ENCODE peak calls at places on chromosomes 16 and 17, in seven cellular contexts. Q is cardiac muscle cell; H is stimulated activated CD8-positive, alpha-beta memory T cell treated with anti-CD3 and anti-CD28 coated beads, Interleukin-7, amount 100 ng/mL, for 1 hour; Z is mesenchymal stem cell; U is A549; S is glutamatergic neuron; V is heart left ventricle. C is an unnamed sample.

GRCh38 chr16:29726845-29727379 is 18.9 kb downstream of the C16orf54 start:
- DNase-seq in Q (no peak), H (no peak), Z (no peak), U (no peak), S (no peak), V (no peak), C (no peak)

GRCh38 chr17:57135026-57135747 is 50.1 kb downstream of the AKAP1 start:
- DNase-seq in Q (no peak), H (no peak), Z (no peak), U (no peak), S (no peak), V (no peak), C (no peak)

GRCh38 chr17:16817201-16817600 is 127.2 kb downstream of the CCDC144A start:
- DNase-seq in Q (no peak), H (no peak), Z (no peak), U (no peak), S (no peak), V (no peak), C (no peak)

GRCh38 chr17:55768946-55769624 is 18.2 kb downstream of the PCTP start:
- DNase-seq in Q (peak), H (no peak), Z (no peak), U (no peak), S (no peak), V (no peak), C (no peak)

GRCh38 chr17:63438092-63439051 is 7.7 kb downstream of the CYB561 start:
- DNase-seq in Q (no peak), H (no peak), Z (no peak), U (no peak), S (no peak), V (no peak), C (no peak)

GRCh38 chr16:48611329-48612137 is 1.6 kb upstream of the N4BP1 start:
- DNase-seq in Q (no peak), H (peak), Z (no peak), U (no peak), S (no peak), V (no peak), C (no peak)

GRCh38 chr16:88681084-88681680 is 5.1 kb downstream of the SNAI3 start:
- DNase-seq in Q (no peak), H (no peak), Z (no peak), U (peak), S (no peak), V (no peak), C (no peak)

GRCh38 chr16:67444259-67445125 is 13.6 kb downstream of the HSD11B2 start:
- DNase-seq in Q (no peak), H (no peak), Z (no peak), U (no peak), S (no peak), V (no peak), C (no peak)

GRCh38 chr17:29005936-29006438 is at the start of gene SEZ6:
- DNase-seq in Q (peak), H (peak), Z (peak), U (peak), S (peak), V (peak), C (peak)

GRCh38 chr16:53159781-53160436 is 105.1 kb downstream of the CHD9 start:
- DNase-seq in Q (peak), H (no peak), Z (peak), U (peak), S (no peak), V (no peak), C (no peak)

GRCh38 chr17:82241183-82241925 is 12.5 kb downstream of the SLC16A3 start:
- DNase-seq in Q (peak), H (no peak), Z (peak), U (no peak), S (no peak), V (peak), C (peak)

GRCh38 chr17:29583324-29584248 is 5.9 kb downstream of the GIT1 start:
- DNase-seq in Q (no peak), H (no peak), Z (no peak), U (no peak), S (no peak), V (peak), C (no peak)

GRCh38 chr16:11260596-11260966 is 4.6 kb upstream of the SOCS1 start:
- DNase-seq in Q (no peak), H (no peak), Z (no peak), U (no peak), S (no peak), V (no peak), C (no peak)

GRCh38 chr16:86668136-86668535 is 89.8 kb downstream of the FOXL1 start:
- DNase-seq in Q (peak), H (no peak), Z (peak), U (no peak), S (no peak), V (no peak), C (no peak)

GRCh38 chr17:40699359-40699758 is 4.2 kb downstream of the KRT24 start:
- DNase-seq in Q (no peak), H (no peak), Z (no peak), U (no peak), S (no peak), V (no peak), C (no peak)

GRCh38 chr17:50260501-50260911 is 13.8 kb upstream of the TMEM92 start:
- DNase-seq in Q (no peak), H (no peak), Z (no peak), U (no peak), S (peak), V (no peak), C (no peak)

GRCh38 chr17:38579934-38580333 is 25.8 kb downstream of the SRCIN1 start:
- DNase-seq in Q (peak), H (no peak), Z (peak), U (peak), S (peak), V (peak), C (no peak)

GRCh38 chr17:73371285-73371684 is 59.5 kb upstream of the CDC42EP4 start:
- DNase-seq in Q (peak), H (no peak), Z (peak), U (peak), S (no peak), V (no peak), C (no peak)

GRCh38 chr16:4298761-4299522 is 16.9 kb upstream of the GLIS2 start:
- DNase-seq in Q (peak), H (no peak), Z (peak), U (peak), S (peak), V (peak), C (peak)

GRCh38 chr17:72411124-72411563 is 290.3 kb downstream of the SOX9 start:
- DNase-seq in Q (no peak), H (no peak), Z (no peak), U (no peak), S (no peak), V (no peak), C (no peak)

GRCh38 chr17:65467156-65467555 is 94.3 kb downstream of the AXIN2 start:
- DNase-seq in Q (no peak), H (no peak), Z (no peak), U (no peak), S (no peak), V (no peak), C (no peak)

GRCh38 chr17:49616546-49617205 is 41.0 kb downstream of the NXPH3 start:
- DNase-seq in Q (peak), H (no peak), Z (no peak), U (no peak), S (no peak), V (peak), C (peak)

GRCh38 chr17:38877130-38877851 is 7.4 kb downstream of the LASP1 start:
- DNase-seq in Q (no peak), H (no peak), Z (no peak), U (no peak), S (peak), V (no peak), C (no peak)

GRCh38 chr16:1485847-1486496 is 2.8 kb downstream of the PTX4 start:
- DNase-seq in Q (no peak), H (no peak), Z (no peak), U (no peak), S (no peak), V (no peak), C (no peak)

GRCh38 chr16:65700599-65700998 is 578.7 kb upstream of the CDH11 start:
- DNase-seq in Q (peak), H (no peak), Z (no peak), U (no peak), S (no peak), V (no peak), C (no peak)

GRCh38 chr16:49431040-49431439 is 57.4 kb downstream of the C16orf78 start:
- DNase-seq in Q (no peak), H (no peak), Z (no peak), U (no peak), S (no peak), V (no peak), C (no peak)

GRCh38 chr16:71214771-71215381 is 15.6 kb downstream of the HYDIN start:
- DNase-seq in Q (peak), H (no peak), Z (no peak), U (no peak), S (no peak), V (no peak), C (no peak)

GRCh38 chr16:4666537-4667202 is 26.7 kb upstream of the NUDT16L1 start:
- DNase-seq in Q (no peak), H (no peak), Z (no peak), U (no peak), S (no peak), V (no peak), C (no peak)

GRCh38 chr17:7841309-7841621 is 7.2 kb downstream of the KDM6B start:
- DNase-seq in Q (no peak), H (no peak), Z (no peak), U (no peak), S (peak), V (no peak), C (no peak)

GRCh38 chr16:77183137-77183536 is 7.9 kb upstream of the MON1B start:
- DNase-seq in Q (no peak), H (no peak), Z (no peak), U (no peak), S (no peak), V (no peak), C (no peak)

GRCh38 chr17:61235821-61236197 is 163.8 kb upstream of the TBX2 start:
- DNase-seq in Q (peak), H (no peak), Z (peak), U (no peak), S (no peak), V (no peak), C (no peak)

GRCh38 chr17:10620823-10621222 is 36.3 kb downstream of the MYH3 start:
- DNase-seq in Q (no peak), H (no peak), Z (no peak), U (no peak), S (no peak), V (no peak), C (no peak)

GRCh38 chr16:57430955-57431354 is 16.2 kb downstream of the CIAPIN1 start:
- DNase-seq in Q (no peak), H (no peak), Z (no peak), U (no peak), S (no peak), V (no peak), C (no peak)

C was measured in psoas muscle.